ENCODE peak calls at places on chromosomes 12 and 14, in six cellular contexts. One of them, this sample, is unnamed. For H3K4me1 and H3K36me3, the result is how much of the 10 kb centered on the place peaks cover.

GRCh38 chr12:113196996-113197395 is 11.5 kb downstream of the RITA1 start:
- DNase-seq in Panc1: peak
- DNase-seq in transverse colon: peak
- DNase-seq in neural progenitor cell: peak
- DNase-seq in mammary epithelial cell: peak
- DNase-seq in HCT116: peak
- DNase-seq in this sample: peak

GRCh38 chr14:27164139-27164538 is 566.3 kb upstream of the NOVA1 start:
- DNase-seq in transverse colon: no peak
- DNase-seq in mammary epithelial cell: no peak
- DNase-seq in HCT116: no peak
- DNase-seq in neural progenitor cell: no peak
- DNase-seq in Panc1: no peak
- DNase-seq in this sample: no peak

GRCh38 chr14:22112004-22112403 is 438.4 kb upstream of the OR4E1 start:
- DNase-seq in mammary epithelial cell: no peak
- DNase-seq in Panc1: no peak
- DNase-seq in HCT116: no peak
- DNase-seq in neural progenitor cell: peak
- DNase-seq in transverse colon: no peak
- DNase-seq in this sample: no peak

GRCh38 chr14:33068626-33069025 is 129.9 kb downstream of the NPAS3 start:
- DNase-seq in Panc1: no peak
- DNase-seq in mammary epithelial cell: no peak
- DNase-seq in neural progenitor cell: peak
- DNase-seq in HCT116: no peak
- DNase-seq in transverse colon: no peak
- DNase-seq in this sample: no peak

GRCh38 chr12:25655702-25656101 is 102.6 kb upstream of the LMNTD1 start:
- DNase-seq in transverse colon: no peak
- DNase-seq in neural progenitor cell: no peak
- DNase-seq in mammary epithelial cell: peak
- DNase-seq in HCT116: no peak
- DNase-seq in Panc1: no peak
- DNase-seq in this sample: peak

GRCh38 chr12:52903855-52904508 is 894 bp downstream of the KRT8 start:
- DNase-seq in HCT116: no peak
- DNase-seq in mammary epithelial cell: peak
- DNase-seq in Panc1: no peak
- DNase-seq in neural progenitor cell: peak
- DNase-seq in transverse colon: no peak
- DNase-seq in this sample: peak

GRCh38 chr12:47828008-47828966 is 8.6 kb upstream of the HDAC7 start:
- DNase-seq in HCT116: no peak
- DNase-seq in transverse colon: no peak
- DNase-seq in neural progenitor cell: no peak
- DNase-seq in mammary epithelial cell: no peak
- DNase-seq in Panc1: no peak
- DNase-seq in this sample: no peak

GRCh38 chr12:109715310-109716091 is 1.9 kb downstream of the FAM222A start:
- DNase-seq in HCT116: no peak
- DNase-seq in Panc1: no peak
- DNase-seq in transverse colon: peak
- DNase-seq in mammary epithelial cell: no peak
- DNase-seq in neural progenitor cell: peak
- DNase-seq in this sample: peak

GRCh38 chr12:50142993-50143392 is 24.2 kb downstream of the CERS5 start:
- DNase-seq in neural progenitor cell: no peak
- DNase-seq in mammary epithelial cell: no peak
- DNase-seq in HCT116: no peak
- DNase-seq in Panc1: no peak
- DNase-seq in transverse colon: no peak
- DNase-seq in this sample: peak

GRCh38 chr12:14058717-14059116 is 77.3 kb upstream of the GRIN2B start:
- DNase-seq in Panc1: no peak
- DNase-seq in neural progenitor cell: no peak
- DNase-seq in transverse colon: no peak
- DNase-seq in HCT116: no peak
- DNase-seq in mammary epithelial cell: no peak
- DNase-seq in this sample: no peak

GRCh38 chr12:30400349-30400748 is 295.3 kb downstream of the IPO8 start:
- DNase-seq in mammary epithelial cell: no peak
- DNase-seq in HCT116: no peak
- DNase-seq in Panc1: no peak
- DNase-seq in transverse colon: no peak
- DNase-seq in neural progenitor cell: no peak
- DNase-seq in this sample: no peak

GRCh38 chr14:20934148-20934762 is 21.0 kb upstream of the RNASE2 start:
- DNase-seq in transverse colon: peak
- DNase-seq in mammary epithelial cell: no peak
- DNase-seq in Panc1: no peak
- DNase-seq in HCT116: peak
- DNase-seq in neural progenitor cell: peak
- DNase-seq in this sample: peak

GRCh38 chr12:12717586-12718381 is 616 bp downstream of the CDKN1B start:
- DNase-seq in transverse colon: peak
- DNase-seq in mammary epithelial cell: peak
- DNase-seq in Panc1: no peak
- DNase-seq in neural progenitor cell: peak
- DNase-seq in HCT116: no peak
- DNase-seq in this sample: peak

GRCh38 chr12:12718382-12718761 is 1.2 kb downstream of the CDKN1B start:
- DNase-seq in HCT116: no peak
- DNase-seq in neural progenitor cell: no peak
- DNase-seq in mammary epithelial cell: no peak
- DNase-seq in Panc1: no peak
- DNase-seq in transverse colon: no peak
- DNase-seq in this sample: no peak

GRCh38 chr12:12720052-12720451 is 2.9 kb downstream of the CDKN1B start:
- DNase-seq in Panc1: no peak
- DNase-seq in HCT116: no peak
- DNase-seq in transverse colon: no peak
- DNase-seq in neural progenitor cell: no peak
- DNase-seq in mammary epithelial cell: peak
- DNase-seq in this sample: no peak

GRCh38 chr12:12719496-12719895 is 2.3 kb downstream of the CDKN1B start:
- DNase-seq in Panc1: no peak
- DNase-seq in transverse colon: no peak
- DNase-seq in neural progenitor cell: no peak
- DNase-seq in mammary epithelial cell: peak
- DNase-seq in HCT116: no peak
- DNase-seq in this sample: no peak

GRCh38 chr12:12718853-12719252 is 1.7 kb downstream of the CDKN1B start:
- DNase-seq in HCT116: no peak
- DNase-seq in transverse colon: no peak
- DNase-seq in neural progenitor cell: peak
- DNase-seq in Panc1: no peak
- DNase-seq in mammary epithelial cell: peak
- DNase-seq in this sample: no peak
- H3K4me1 ChIP-seq in HCT116: half or more
- H3K4me1 ChIP-seq in transverse colon: half or more
- H3K4me1 ChIP-seq in neural progenitor cell: half or more
- H3K4me1 ChIP-seq in Panc1: under half
- H3K4me1 ChIP-seq in mammary epithelial cell: half or more
- H3K4me1 ChIP-seq in this sample: under half

GRCh38 chr12:59634254-59634653 is 38.4 kb downstream of the SLC16A7 start:
- DNase-seq in neural progenitor cell: no peak
- DNase-seq in mammary epithelial cell: no peak
- DNase-seq in HCT116: no peak
- DNase-seq in Panc1: no peak
- DNase-seq in transverse colon: no peak
- DNase-seq in this sample: no peak

GRCh38 chr12:59632408-59632807 is 36.6 kb downstream of the SLC16A7 start:
- DNase-seq in Panc1: no peak
- DNase-seq in neural progenitor cell: no peak
- DNase-seq in HCT116: no peak
- DNase-seq in mammary epithelial cell: no peak
- DNase-seq in transverse colon: no peak
- DNase-seq in this sample: no peak

GRCh38 chr12:59636945-59637656 is 41.3 kb downstream of the SLC16A7 start:
- DNase-seq in neural progenitor cell: peak
- DNase-seq in HCT116: no peak
- DNase-seq in mammary epithelial cell: no peak
- DNase-seq in Panc1: no peak
- DNase-seq in transverse colon: no peak
- DNase-seq in this sample: no peak

GRCh38 chr12:59643576-59643975 is 47.7 kb downstream of the SLC16A7 start:
- DNase-seq in HCT116: no peak
- DNase-seq in neural progenitor cell: no peak
- DNase-seq in transverse colon: no peak
- DNase-seq in Panc1: no peak
- DNase-seq in mammary epithelial cell: no peak
- DNase-seq in this sample: no peak

DNA sequence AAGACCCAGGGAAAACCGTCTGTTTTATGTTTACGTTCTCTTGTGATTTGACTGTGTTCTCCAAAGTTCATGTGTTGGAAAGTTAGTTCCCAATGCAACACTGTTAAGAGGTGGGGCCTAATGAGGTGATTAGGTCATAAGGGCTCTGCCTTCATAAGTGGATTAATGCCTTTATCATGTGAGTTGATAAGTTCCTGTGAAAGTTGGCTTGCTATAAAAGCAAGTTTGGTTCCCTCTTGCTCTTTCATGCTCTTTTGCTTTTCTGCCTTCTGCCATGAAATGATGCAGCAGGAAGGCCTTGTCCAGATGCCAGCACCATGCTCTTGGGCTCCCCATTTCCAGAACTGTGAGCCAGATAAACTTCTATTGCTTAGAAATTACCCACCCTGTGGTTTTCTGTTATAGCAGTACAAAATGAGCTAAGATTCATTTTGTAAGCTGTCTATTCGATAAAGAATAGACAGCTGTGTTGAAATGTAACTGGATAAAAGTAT is 41.9 kb downstream of the SLC16A7 start:
- DNase-seq in Panc1: no peak
- DNase-seq in transverse colon: no peak
- DNase-seq in neural progenitor cell: no peak
- DNase-seq in HCT116: no peak
- DNase-seq in mammary epithelial cell: no peak
- DNase-seq in this sample: no peak
- H3K4me3 ChIP-seq in Panc1: no peak
- H3K4me3 ChIP-seq in transverse colon: no peak
- H3K4me3 ChIP-seq in neural progenitor cell: no peak
- H3K4me3 ChIP-seq in HCT116: no peak
- H3K4me3 ChIP-seq in mammary epithelial cell: no peak
- H3K4me3 ChIP-seq in this sample: no peak

GRCh38 chr14:102187583-102188001 is 47.9 kb downstream of the WDR20 start:
- DNase-seq in mammary epithelial cell: peak
- DNase-seq in neural progenitor cell: no peak
- DNase-seq in Panc1: no peak
- DNase-seq in transverse colon: no peak
- DNase-seq in HCT116: no peak
- DNase-seq in this sample: no peak

GRCh38 chr14:102185360-102185759 is 45.7 kb downstream of the WDR20 start:
- DNase-seq in neural progenitor cell: no peak
- DNase-seq in HCT116: no peak
- DNase-seq in transverse colon: no peak
- DNase-seq in mammary epithelial cell: no peak
- DNase-seq in Panc1: no peak
- DNase-seq in this sample: no peak

GRCh38 chr14:102187044-102187443 is 47.3 kb downstream of the WDR20 start:
- DNase-seq in transverse colon: no peak
- DNase-seq in neural progenitor cell: no peak
- DNase-seq in HCT116: peak
- DNase-seq in Panc1: no peak
- DNase-seq in mammary epithelial cell: peak
- DNase-seq in this sample: no peak

GRCh38 chr14:102189858-102190257 is 50.2 kb downstream of the WDR20 start:
- DNase-seq in neural progenitor cell: no peak
- DNase-seq in mammary epithelial cell: no peak
- DNase-seq in transverse colon: no peak
- DNase-seq in HCT116: no peak
- DNase-seq in Panc1: no peak
- DNase-seq in this sample: no peak

DNA sequence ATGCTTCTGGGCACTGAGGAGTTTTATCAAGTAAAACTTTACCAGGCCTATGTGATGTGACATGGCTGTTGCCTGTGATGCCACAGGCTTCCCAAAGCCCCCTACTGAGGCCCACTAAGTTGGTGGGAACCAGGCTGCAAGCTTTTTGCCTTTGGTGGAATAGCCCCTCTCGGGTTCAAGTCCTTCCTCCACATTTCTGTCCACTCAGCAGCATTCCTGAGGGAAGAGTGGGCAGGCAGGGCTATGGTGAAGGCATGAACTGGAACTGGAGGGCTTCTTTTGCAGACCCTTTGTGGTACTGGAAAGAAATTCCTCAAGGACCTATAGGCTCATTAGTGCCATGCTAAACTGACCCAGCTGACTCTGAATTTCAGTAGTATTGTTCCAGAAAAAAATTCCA is 48.5 kb downstream of the WDR20 start:
- DNase-seq in HCT116: no peak
- DNase-seq in neural progenitor cell: no peak
- DNase-seq in mammary epithelial cell: no peak
- DNase-seq in Panc1: no peak
- DNase-seq in transverse colon: no peak
- DNase-seq in this sample: no peak
- H3K36me3 ChIP-seq in HCT116: under half
- H3K36me3 ChIP-seq in neural progenitor cell: under half
- H3K36me3 ChIP-seq in mammary epithelial cell: under half
- H3K36me3 ChIP-seq in Panc1: under half
- H3K36me3 ChIP-seq in transverse colon: under half
- H3K36me3 ChIP-seq in this sample: under half

GRCh38 chr14:53710615-53711014 is 246.0 kb downstream of the BMP4 start:
- DNase-seq in HCT116: no peak
- DNase-seq in mammary epithelial cell: peak
- DNase-seq in neural progenitor cell: no peak
- DNase-seq in transverse colon: no peak
- DNase-seq in Panc1: no peak
- DNase-seq in this sample: no peak

GRCh38 chr14:53715390-53715730 is 241.3 kb downstream of the BMP4 start:
- DNase-seq in neural progenitor cell: no peak
- DNase-seq in HCT116: peak
- DNase-seq in Panc1: no peak
- DNase-seq in mammary epithelial cell: peak
- DNase-seq in transverse colon: no peak
- DNase-seq in this sample: no peak

GRCh38 chr14:53714495-53715389 is 241.9 kb downstream of the BMP4 start:
- DNase-seq in neural progenitor cell: no peak
- DNase-seq in HCT116: no peak
- DNase-seq in mammary epithelial cell: no peak
- DNase-seq in Panc1: no peak
- DNase-seq in transverse colon: no peak
- DNase-seq in this sample: no peak

GRCh38 chr14:53709381-53709780 is 247.2 kb downstream of the BMP4 start:
- DNase-seq in Panc1: no peak
- DNase-seq in transverse colon: no peak
- DNase-seq in neural progenitor cell: no peak
- DNase-seq in HCT116: no peak
- DNase-seq in mammary epithelial cell: no peak
- DNase-seq in this sample: no peak

DNA sequence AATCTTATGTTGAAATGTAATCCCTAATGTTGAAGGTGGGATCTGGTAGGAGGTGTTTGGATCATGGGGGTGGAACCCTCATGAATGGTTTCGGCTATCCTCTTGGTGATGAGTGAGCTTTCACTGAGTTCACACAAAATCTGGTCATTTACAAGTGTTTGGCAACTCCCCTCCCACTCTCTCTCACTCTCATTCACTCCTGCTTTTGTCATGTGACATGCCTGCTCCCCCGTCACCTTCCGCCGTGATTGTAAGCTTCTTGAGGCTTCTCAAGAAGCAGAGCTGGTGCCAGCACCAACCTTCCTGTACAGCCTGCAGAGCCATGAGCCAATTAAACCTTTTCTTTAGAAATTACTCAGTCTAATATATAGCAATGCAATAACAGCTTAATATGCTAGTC is 245.4 kb downstream of the BMP4 start:
- DNase-seq in HCT116: no peak
- DNase-seq in transverse colon: no peak
- DNase-seq in Panc1: no peak
- DNase-seq in mammary epithelial cell: no peak
- DNase-seq in neural progenitor cell: no peak
- DNase-seq in this sample: no peak
- H3K4me1 ChIP-seq in HCT116: under half
- H3K4me1 ChIP-seq in transverse colon: under half
- H3K4me1 ChIP-seq in Panc1: under half
- H3K4me1 ChIP-seq in mammary epithelial cell: under half
- H3K4me1 ChIP-seq in neural progenitor cell: under half
- H3K4me1 ChIP-seq in this sample: under half